ENCODE peak calls at places on chromosomes 4 and X, in ten cellular contexts. Q is BE2C; C is HEK293T; J is NCI-H2081; G is neural progenitor cell; A is activated CD8-positive, alpha-beta memory T cell treated with anti-CD3 and anti-CD28 coated beads for 48 hours; H is T1000; U is ACHN; B is amygdala; Y is EL. D is an unnamed sample.

GRCh38 chrX:37912286-37912685 is 64.9 kb upstream of the DYNLT3 start:
- DNase-seq in J (no peak), Q (no peak), C (no peak), B (no peak), U (no peak), G (no peak), H (no peak), Y (peak), A (no peak), D (peak)

GRCh38 chr4:179097741-179098140 is 1655.5 kb upstream of the AGA start:
- DNase-seq in J (no peak), C (peak), A (no peak), Q (no peak), H (no peak), G (peak), U (peak), B (no peak), Y (no peak), D (peak)

GRCh38 chr4:147942729-147943128 is 210.8 kb downstream of the ARHGAP10 start:
- DNase-seq in C (no peak), H (no peak), J (no peak), Q (no peak), B (no peak), Y (no peak), G (peak), U (no peak), A (no peak), D (no peak)

GRCh38 chrX:41302293-41302868 is 31.6 kb upstream of the DDX3X start:
- DNase-seq in U (no peak), B (no peak), Y (peak), H (peak), C (no peak), A (no peak), Q (no peak), G (peak), J (no peak), D (no peak)

GRCh38 chrX:117568238-117568637 is 548.4 kb downstream of the KLHL13 start:
- DNase-seq in B (no peak), A (no peak), J (no peak), U (no peak), Q (no peak), C (no peak), Y (no peak), H (no peak), G (no peak), D (no peak)

GRCh38 chrX:101377542-101377941 is 8.4 kb downstream of the BTK start:
- DNase-seq in A (no peak), U (no peak), G (no peak), C (no peak), B (no peak), H (no peak), Y (no peak), Q (no peak), J (no peak), D (no peak)

GRCh38 chrX:46627700-46628405 is 54.3 kb downstream of the CHST7 start:
- DNase-seq in J (no peak), B (no peak), Q (no peak), U (no peak), G (no peak), C (peak), H (no peak), Y (no peak), A (no peak), D (no peak)

GRCh38 chr4:21888195-21888976 is 60.2 kb downstream of the KCNIP4 start:
- DNase-seq in J (no peak), G (no peak), Y (peak), B (no peak), C (no peak), A (no peak), Q (no peak), H (peak), U (peak), D (no peak)

GRCh38 chr4:186699298-186699697 is 24.4 kb downstream of the FAT1 start:
- DNase-seq in B (no peak), Y (no peak), J (no peak), U (no peak), Q (no peak), H (no peak), A (no peak), G (no peak), C (no peak), D (peak)

GRCh38 chrX:9677098-9677739 is 88.4 kb downstream of the GPR143 start:
- DNase-seq in C (no peak), Y (no peak), B (no peak), G (no peak), U (no peak), Q (no peak), H (no peak), A (no peak), J (peak), D (peak)

GRCh38 chrX:120797201-120797938 is 78.3 kb downstream of the CT47B1 start:
- DNase-seq in A (no peak), H (no peak), B (no peak), C (no peak), J (no peak), U (no peak), Y (peak), G (no peak), Q (no peak), D (no peak)

GRCh38 chrX:69361286-69361926 is 142.7 kb upstream of the NALF2 start:
- DNase-seq in G (no peak), A (no peak), J (no peak), B (no peak), U (no peak), Q (peak), H (no peak), C (no peak), Y (peak), D (no peak)

GRCh38 chr4:88028961-88029360 is 21.5 kb downstream of the PKD2 start:
- DNase-seq in A (no peak), U (no peak), Y (no peak), G (no peak), Q (no peak), H (no peak), J (no peak), C (no peak), B (no peak), D (no peak)

GRCh38 chrX:5388087-5388486 is 840.6 kb downstream of the NLGN4X start:
- DNase-seq in U (no peak), G (no peak), B (no peak), C (no peak), H (no peak), Y (no peak), A (no peak), J (no peak), Q (no peak), D (no peak)

GRCh38 chr4:39043058-39043696 is 11.0 kb upstream of the TMEM156 start:
- DNase-seq in Q (no peak), U (no peak), Y (peak), H (peak), A (no peak), C (no peak), J (no peak), G (no peak), B (no peak), D (peak)

GRCh38 chr4:108560624-108561023 is 59.8 kb upstream of the RPL34 start:
- DNase-seq in U (no peak), A (no peak), C (no peak), Y (no peak), H (no peak), Q (no peak), J (no peak), B (no peak), G (no peak), D (no peak)

GRCh38 chrX:119728487-119728886 is 29.9 kb upstream of the SOWAHD start:
- DNase-seq in Y (no peak), A (no peak), U (no peak), J (no peak), H (no peak), B (no peak), Q (no peak), C (peak), G (peak), D (peak)